ENCODE peak calls at places on chromosomes 16 and 17, in five cellular contexts. One of them, this sample, is unnamed.

GRCh38 chr16:30054451-30054850 is 11.1 kb upstream of the ALDOA start:
- ATAC-seq in upper lobe of left lung: no peak
- ATAC-seq in K562: no peak
- ATAC-seq in HepG2: peak
- ATAC-seq in GM12878: no peak
- ATAC-seq in this sample: no peak

GRCh38 chr17:74407384-74407783 is 24.5 kb upstream of the GPRC5C start:
- ATAC-seq in upper lobe of left lung: no peak
- ATAC-seq in K562: peak
- ATAC-seq in HepG2: no peak
- ATAC-seq in GM12878: no peak
- ATAC-seq in this sample: no peak

GRCh38 chr16:24820522-24820921 is 25.2 kb upstream of the SLC5A11 start:
- ATAC-seq in upper lobe of left lung: no peak
- ATAC-seq in K562: no peak
- ATAC-seq in HepG2: no peak
- ATAC-seq in GM12878: no peak
- ATAC-seq in this sample: no peak

GRCh38 chr16:56198044-56198754 is 6.9 kb downstream of the GNAO1 start:
- ATAC-seq in upper lobe of left lung: no peak
- ATAC-seq in K562: no peak
- ATAC-seq in HepG2: no peak
- ATAC-seq in GM12878: peak
- ATAC-seq in this sample: no peak

GRCh38 chr17:31830971-31831755 is 27.9 kb downstream of the COPRS start:
- ATAC-seq in upper lobe of left lung: no peak
- ATAC-seq in K562: peak
- ATAC-seq in HepG2: no peak
- ATAC-seq in GM12878: no peak
- ATAC-seq in this sample: no peak

GRCh38 chr17:55294042-55294751 is 29.4 kb downstream of the HLF start:
- ATAC-seq in upper lobe of left lung: no peak
- ATAC-seq in K562: no peak
- ATAC-seq in HepG2: peak
- ATAC-seq in GM12878: no peak
- ATAC-seq in this sample: no peak

GRCh38 chr17:2804912-2805311 is 8.7 kb downstream of the RAP1GAP2 start:
- ATAC-seq in upper lobe of left lung: no peak
- ATAC-seq in K562: no peak
- ATAC-seq in HepG2: no peak
- ATAC-seq in GM12878: no peak
- ATAC-seq in this sample: no peak

GRCh38 chr16:84893467-84893848 is 73.7 kb downstream of the CRISPLD2 start:
- ATAC-seq in upper lobe of left lung: no peak
- ATAC-seq in K562: no peak
- ATAC-seq in HepG2: peak
- ATAC-seq in GM12878: peak
- ATAC-seq in this sample: no peak

GRCh38 chr17:35588196-35588920 is 1.2 kb downstream of the AP2B1 start:
- ATAC-seq in upper lobe of left lung: no peak
- ATAC-seq in K562: peak
- ATAC-seq in HepG2: no peak
- ATAC-seq in GM12878: peak
- ATAC-seq in this sample: no peak

GRCh38 chr17:9291912-9292562 is 270.7 kb downstream of the NTN1 start:
- ATAC-seq in upper lobe of left lung: peak
- ATAC-seq in K562: peak
- ATAC-seq in HepG2: peak
- ATAC-seq in GM12878: peak
- ATAC-seq in this sample: peak

GRCh38 chr17:32240745-32241144 is 24.9 kb upstream of the RHBDL3 start:
- ATAC-seq in upper lobe of left lung: no peak
- ATAC-seq in K562: peak
- ATAC-seq in HepG2: no peak
- ATAC-seq in GM12878: no peak
- ATAC-seq in this sample: no peak

GRCh38 chr17:6374271-6374691 is 60.6 kb downstream of the AIPL1 start:
- ATAC-seq in upper lobe of left lung: no peak
- ATAC-seq in K562: no peak
- ATAC-seq in HepG2: no peak
- ATAC-seq in GM12878: no peak
- ATAC-seq in this sample: no peak

GRCh38 chr17:77846531-77847085 is 111.9 kb upstream of the TNRC6C start:
- ATAC-seq in upper lobe of left lung: peak
- ATAC-seq in K562: no peak
- ATAC-seq in HepG2: peak
- ATAC-seq in GM12878: peak
- ATAC-seq in this sample: no peak

GRCh38 chr17:67685351-67685750 is 32.4 kb upstream of the NOL11 start:
- ATAC-seq in upper lobe of left lung: no peak
- ATAC-seq in K562: no peak
- ATAC-seq in HepG2: no peak
- ATAC-seq in GM12878: no peak
- ATAC-seq in this sample: no peak

GRCh38 chr17:50850640-50851039 is 15.3 kb downstream of the WFIKKN2 start:
- ATAC-seq in upper lobe of left lung: no peak
- ATAC-seq in K562: no peak
- ATAC-seq in HepG2: no peak
- ATAC-seq in GM12878: no peak
- ATAC-seq in this sample: no peak

GRCh38 chr17:70251704-70252103 is 82.4 kb downstream of the KCNJ2 start:
- ATAC-seq in upper lobe of left lung: no peak
- ATAC-seq in K562: no peak
- ATAC-seq in HepG2: no peak
- ATAC-seq in GM12878: no peak
- ATAC-seq in this sample: no peak

GRCh38 chr16:12091569-12092346 is 115.2 kb downstream of the SNX29 start:
- ATAC-seq in upper lobe of left lung: no peak
- ATAC-seq in K562: no peak
- ATAC-seq in HepG2: no peak
- ATAC-seq in GM12878: no peak
- ATAC-seq in this sample: no peak

GRCh38 chr17:15777717-15778116 is 45.6 kb downstream of the TBC1D26 start:
- ATAC-seq in upper lobe of left lung: no peak
- ATAC-seq in K562: no peak
- ATAC-seq in HepG2: no peak
- ATAC-seq in GM12878: no peak
- ATAC-seq in this sample: no peak

GRCh38 chr17:1529863-1530262 is 13.5 kb upstream of the INPP5K start:
- ATAC-seq in upper lobe of left lung: no peak
- ATAC-seq in K562: no peak
- ATAC-seq in HepG2: no peak
- ATAC-seq in GM12878: peak
- ATAC-seq in this sample: no peak

GRCh38 chr16:62194828-62195227 is 158.6 kb upstream of the CDH8 start:
- ATAC-seq in upper lobe of left lung: no peak
- ATAC-seq in K562: no peak
- ATAC-seq in HepG2: no peak
- ATAC-seq in GM12878: peak
- ATAC-seq in this sample: no peak

GRCh38 chr17:9729034-9729650 is 62.2 kb downstream of the DHRS7C start:
- ATAC-seq in upper lobe of left lung: no peak
- ATAC-seq in K562: peak
- ATAC-seq in HepG2: peak
- ATAC-seq in GM12878: peak
- ATAC-seq in this sample: no peak

GRCh38 chr16:14559809-14560227 is 70.2 kb downstream of the PARN start:
- ATAC-seq in upper lobe of left lung: peak
- ATAC-seq in K562: no peak
- ATAC-seq in HepG2: peak
- ATAC-seq in GM12878: no peak
- ATAC-seq in this sample: no peak

GRCh38 chr16:88782454-88783390 is 2.3 kb downstream of the PIEZO1 start:
- ATAC-seq in upper lobe of left lung: no peak
- ATAC-seq in K562: peak
- ATAC-seq in HepG2: no peak
- ATAC-seq in GM12878: peak
- ATAC-seq in this sample: no peak

GRCh38 chr16:85180047-85180878 is 68.0 kb upstream of the CIBAR2 start:
- ATAC-seq in upper lobe of left lung: no peak
- ATAC-seq in K562: no peak
- ATAC-seq in HepG2: no peak
- ATAC-seq in GM12878: no peak
- ATAC-seq in this sample: no peak

GRCh38 chr17:48556534-48557401 is 11.9 kb upstream of the HOXB2 start:
- ATAC-seq in upper lobe of left lung: no peak
- ATAC-seq in K562: no peak
- ATAC-seq in HepG2: no peak
- ATAC-seq in GM12878: no peak
- ATAC-seq in this sample: peak

GRCh38 chr16:85488414-85488813 is 124.7 kb upstream of the GSE1 start:
- ATAC-seq in upper lobe of left lung: no peak
- ATAC-seq in K562: no peak
- ATAC-seq in HepG2: no peak
- ATAC-seq in GM12878: no peak
- ATAC-seq in this sample: no peak

GRCh38 chr17:44170499-44171201 is at the start of gene ASB16:
- ATAC-seq in upper lobe of left lung: no peak
- ATAC-seq in K562: no peak
- ATAC-seq in HepG2: peak
- ATAC-seq in GM12878: no peak
- ATAC-seq in this sample: peak

GRCh38 chr16:89983550-89983949 is 35.0 kb downstream of the DEF8 start:
- ATAC-seq in upper lobe of left lung: no peak
- ATAC-seq in K562: no peak
- ATAC-seq in HepG2: no peak
- ATAC-seq in GM12878: no peak
- ATAC-seq in this sample: no peak

DNA sequence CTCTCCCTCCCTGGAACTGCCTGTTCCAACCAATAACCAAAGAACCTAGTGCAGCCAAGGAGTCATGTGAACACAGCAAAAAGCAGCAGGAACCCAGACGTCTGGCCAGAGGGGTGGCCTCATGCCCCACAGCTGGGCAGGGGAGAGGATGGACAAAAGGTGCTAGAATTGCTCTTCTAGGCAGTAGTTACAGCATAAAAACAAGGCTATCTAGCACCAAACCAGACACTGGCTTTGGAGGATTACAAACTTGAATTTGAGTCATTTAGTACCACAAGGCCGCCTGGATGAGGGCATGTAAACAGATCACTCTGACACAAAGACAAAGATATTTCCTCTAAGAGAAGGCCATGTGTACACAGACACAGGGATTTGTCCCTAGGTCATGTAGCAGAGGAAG is 423.3 kb upstream of the MAF start:
- ATAC-seq in upper lobe of left lung: no peak
- ATAC-seq in K562: no peak
- ATAC-seq in HepG2: no peak
- ATAC-seq in GM12878: no peak
- ATAC-seq in this sample: no peak
- TF ChIP-seq EP300 in upper lobe of left lung: no peak
- TF ChIP-seq EP300 in K562: no peak
- TF ChIP-seq EP300 in HepG2: no peak
- TF ChIP-seq EP300 in GM12878: no peak
- TF ChIP-seq EP300 in this sample: no peak

GRCh38 chr17:62995377-62995885 is 29.4 kb downstream of the TANC2 start:
- ATAC-seq in upper lobe of left lung: peak
- ATAC-seq in K562: peak
- ATAC-seq in HepG2: peak
- ATAC-seq in GM12878: peak
- ATAC-seq in this sample: peak
- TF ChIP-seq POLR2AphosphoS5 in upper lobe of left lung: no peak
- TF ChIP-seq POLR2AphosphoS5 in K562: no peak
- TF ChIP-seq POLR2AphosphoS5 in HepG2: no peak
- TF ChIP-seq POLR2AphosphoS5 in GM12878: no peak
- TF ChIP-seq POLR2AphosphoS5 in this sample: no peak

GRCh38 chr17:41907633-41908539 is 10.9 kb downstream of the ACLY start:
- ATAC-seq in upper lobe of left lung: no peak
- ATAC-seq in K562: no peak
- ATAC-seq in HepG2: peak
- ATAC-seq in GM12878: no peak
- ATAC-seq in this sample: no peak
- H3K4me3 ChIP-seq in upper lobe of left lung: no peak
- H3K4me3 ChIP-seq in K562: no peak
- H3K4me3 ChIP-seq in HepG2: peak
- H3K4me3 ChIP-seq in GM12878: no peak
- H3K4me3 ChIP-seq in this sample: no peak

DNA sequence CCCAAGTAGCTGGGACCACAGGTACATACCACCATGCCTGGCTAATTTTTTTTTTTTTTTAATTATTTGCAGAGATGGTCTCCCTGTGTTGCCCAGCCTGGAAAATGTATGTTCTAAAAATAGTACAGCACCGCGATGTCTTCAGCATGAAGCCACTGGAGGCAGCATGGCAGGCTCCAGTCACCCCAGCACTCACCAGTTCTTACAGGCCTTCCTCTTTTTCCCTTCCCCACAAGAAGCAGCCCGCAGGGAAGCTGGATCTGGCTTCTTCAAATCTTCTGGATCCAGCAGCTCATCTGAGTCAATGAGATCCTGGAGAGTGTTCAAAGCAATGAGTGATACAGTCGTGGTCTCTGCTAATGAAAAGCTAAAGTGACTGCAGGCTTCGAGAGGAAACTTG is 16.2 kb downstream of the CIAPIN1 start:
- ATAC-seq in upper lobe of left lung: no peak
- ATAC-seq in K562: no peak
- ATAC-seq in HepG2: no peak
- ATAC-seq in GM12878: no peak
- ATAC-seq in this sample: no peak
- TF ChIP-seq EP300 in upper lobe of left lung: no peak
- TF ChIP-seq EP300 in K562: no peak
- TF ChIP-seq EP300 in HepG2: no peak
- TF ChIP-seq EP300 in GM12878: no peak
- TF ChIP-seq EP300 in this sample: no peak

DNA sequence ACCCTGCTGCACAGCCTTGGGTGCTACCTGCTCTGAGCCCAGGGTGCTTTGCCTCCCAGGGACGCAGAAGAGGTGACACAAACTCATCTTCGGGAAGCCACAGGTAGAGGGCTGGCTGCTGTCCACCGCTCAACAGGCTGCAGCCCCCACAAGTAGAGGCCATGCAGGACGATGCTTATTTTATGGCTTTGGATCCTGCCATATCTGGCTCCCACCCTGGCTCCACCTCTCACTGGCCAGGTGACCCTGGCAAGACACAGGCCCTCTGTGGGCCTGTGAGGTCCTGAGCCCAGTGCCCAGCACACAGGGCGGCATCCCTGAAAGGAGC is 11.3 kb upstream of the BCAR1 start:
- ATAC-seq in upper lobe of left lung: no peak
- ATAC-seq in K562: no peak
- ATAC-seq in HepG2: no peak
- ATAC-seq in GM12878: no peak
- ATAC-seq in this sample: no peak
- TF ChIP-seq POLR2AphosphoS5 in upper lobe of left lung: no peak
- TF ChIP-seq POLR2AphosphoS5 in K562: no peak
- TF ChIP-seq POLR2AphosphoS5 in HepG2: no peak
- TF ChIP-seq POLR2AphosphoS5 in GM12878: no peak
- TF ChIP-seq POLR2AphosphoS5 in this sample: no peak

DNA sequence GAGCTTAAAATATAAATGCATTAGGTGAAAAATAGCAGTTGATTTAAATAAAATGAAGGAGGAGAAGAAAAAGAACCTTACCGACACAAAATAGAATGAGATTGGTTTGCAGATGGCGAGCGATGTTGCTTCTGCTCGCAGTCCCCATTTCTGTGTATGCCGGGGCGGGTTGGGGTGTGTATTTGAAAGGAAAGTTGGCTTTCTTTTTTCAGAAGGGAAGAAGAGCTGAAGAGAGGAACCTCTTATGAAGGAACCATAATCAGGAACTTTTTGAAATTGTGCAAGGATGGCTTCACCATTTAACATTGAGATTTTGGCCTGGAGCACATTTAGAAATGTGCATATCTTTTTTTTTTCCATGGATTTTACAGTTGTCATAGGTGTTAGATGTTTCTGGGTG is at the start of gene IGSF6:
- ATAC-seq in upper lobe of left lung: no peak
- ATAC-seq in K562: no peak
- ATAC-seq in HepG2: no peak
- ATAC-seq in GM12878: no peak
- ATAC-seq in this sample: no peak
- H3K4me3 ChIP-seq in upper lobe of left lung: peak
- H3K4me3 ChIP-seq in K562: no peak
- H3K4me3 ChIP-seq in HepG2: no peak
- H3K4me3 ChIP-seq in GM12878: no peak
- H3K4me3 ChIP-seq in this sample: peak